ENCODE peak calls at places on chromosomes 11 and 22, in seven cellular contexts. B is ELR; V is astrocyte of the spinal cord; K is activated naive CD4-positive, alpha-beta T cell treated with anti-CD3 and anti-CD28 coated beads for 36 hours; I is HepG2; C is ACHN; R is non-pigmented ciliary epithelial cell. E is an unnamed sample.

GRCh38 chr11:47061429-47062178 is 115.1 kb downstream of the ARFGAP2 start:
- DNase-seq in C (no peak), V (no peak), R (no peak), B (no peak), I (no peak), K (no peak), E (no peak)

GRCh38 chr11:93196816-93197382 is 892 bp downstream of the SLC36A4 start:
- DNase-seq in I (no peak), R (no peak), K (no peak), C (no peak), B (peak), V (no peak), E (no peak)

GRCh38 chr11:64173616-64174355 is 7.9 kb upstream of the MACROD1 start:
- DNase-seq in C (peak), I (no peak), R (no peak), K (no peak), B (peak), V (no peak), E (no peak)

GRCh38 chr11:11841121-11841604 is 609 bp upstream of the USP47 start:
- DNase-seq in C (peak), V (peak), I (peak), R (no peak), K (peak), B (peak), E (no peak)

GRCh38 chr11:78338138-78338537 is 79.5 kb downstream of the GAB2 start:
- DNase-seq in C (no peak), R (no peak), B (no peak), K (no peak), I (no peak), V (no peak), E (no peak)

GRCh38 chr22:39290724-39291161 is 28.7 kb downstream of the RPL3 start:
- DNase-seq in R (no peak), B (peak), C (peak), K (no peak), I (peak), V (peak), E (no peak)

GRCh38 chr11:107263865-107264563 is 193.6 kb downstream of the CWF19L2 start:
- DNase-seq in K (no peak), B (no peak), I (no peak), V (no peak), R (no peak), C (no peak), E (no peak)

GRCh38 chr11:27444801-27445215 is 27.8 kb downstream of the LGR4 start:
- DNase-seq in V (no peak), B (no peak), I (peak), R (no peak), C (no peak), K (no peak), E (no peak)

GRCh38 chr11:4203603-4204360 is 109.2 kb downstream of the RRM1 start:
- DNase-seq in I (no peak), V (no peak), R (no peak), B (no peak), K (no peak), C (no peak), E (no peak)

GRCh38 chr22:25030636-25031035 is 78.1 kb downstream of the KIAA1671 start:
- DNase-seq in V (peak), C (no peak), R (no peak), B (no peak), I (no peak), K (no peak), E (no peak)

GRCh38 chr22:37193629-37194191 is 5.7 kb upstream of the C1QTNF6 start:
- DNase-seq in K (peak), I (peak), B (peak), V (no peak), R (no peak), C (no peak), E (peak)

GRCh38 chr22:19646383-19646782 is 67.9 kb upstream of the SEPTIN5 start:
- DNase-seq in I (no peak), B (no peak), C (no peak), K (no peak), V (no peak), R (no peak), E (no peak)

GRCh38 chr22:18060646-18061620 is 16.9 kb upstream of the PEX26 start:
- DNase-seq in I (peak), C (peak), K (no peak), V (peak), B (peak), R (no peak), E (no peak)

GRCh38 chr11:63667993-63668392 is 3.2 kb downstream of the ATL3 start:
- DNase-seq in I (no peak), B (peak), K (peak), C (peak), R (peak), V (peak), E (no peak)

GRCh38 chr11:15493066-15493465 is 378.3 kb downstream of the INSC start:
- DNase-seq in C (no peak), V (peak), R (no peak), I (no peak), K (no peak), B (peak), E (no peak)

GRCh38 chr11:121437686-121438078 is 14.4 kb upstream of the SORL1 start:
- DNase-seq in K (no peak), V (no peak), I (no peak), B (no peak), C (no peak), R (no peak), E (no peak)

GRCh38 chr11:33829430-33830141 is 55.3 kb upstream of the FBXO3 start:
- DNase-seq in V (peak), K (peak), I (peak), R (peak), C (peak), B (peak), E (no peak)

GRCh38 chr11:57551941-57552340 is 14.5 kb downstream of the SMTNL1 start:
- DNase-seq in V (no peak), B (no peak), R (no peak), K (no peak), I (no peak), C (no peak), E (no peak)

GRCh38 chr11:68550485-68550817 is 89.9 kb downstream of the PPP6R3 start:
- DNase-seq in I (no peak), V (no peak), B (no peak), R (no peak), C (no peak), K (peak), E (no peak)

GRCh38 chr11:58917159-58917765 is 22.0 kb upstream of the GLYATL1 start:
- DNase-seq in C (no peak), K (no peak), R (no peak), V (no peak), I (no peak), B (no peak), E (no peak)

GRCh38 chr22:18111759-18112330 is 1.2 kb downstream of the TUBA8 start:
- DNase-seq in I (no peak), V (no peak), C (no peak), R (no peak), K (no peak), B (no peak), E (no peak)

GRCh38 chr11:64097468-64098317 is 62.0 kb downstream of the FLRT1 start:
- DNase-seq in R (no peak), K (no peak), C (no peak), I (no peak), V (no peak), B (no peak), E (no peak)

GRCh38 chr11:66883021-66883968 is 26.4 kb downstream of the LRFN4 start:
- DNase-seq in R (no peak), K (peak), I (peak), B (peak), V (peak), C (peak), E (no peak)

GRCh38 chr11:70611890-70612289 is 213.6 kb downstream of the CTTN start:
- DNase-seq in K (no peak), I (no peak), R (no peak), V (no peak), C (no peak), B (no peak), E (no peak)

GRCh38 chr11:45000918-45001317 is 50.2 kb upstream of the TP53I11 start:
- DNase-seq in I (no peak), R (no peak), V (no peak), B (no peak), C (no peak), K (no peak), E (no peak)